ENCODE peak calls at places on chromosomes 3 and 15, in six cellular contexts. G is CD8-positive, alpha-beta memory T cell; J is CD8-positive, alpha-beta T cell; C is OCI-LY7; V is brain microvascular endothelial cell; R is tibial nerve. O is an unnamed sample.

GRCh38 chr3:124768812-124769211 is 38.6 kb downstream of the UMPS start:
- DNase-seq in G (no peak), J (no peak), C (no peak), V (no peak), R (no peak), O (no peak)

GRCh38 chr3:108202080-108202479 is 20.1 kb downstream of the IFT57 start:
- DNase-seq in G (no peak), J (no peak), C (no peak), V (peak), R (no peak), O (no peak)

GRCh38 chr15:99324082-99324620 is 72.9 kb downstream of the LRRC28 start:
- DNase-seq in G (no peak), J (no peak), C (no peak), V (peak), R (no peak), O (no peak)

GRCh38 chr3:106339551-106339950 is 470.7 kb upstream of the CBLB start:
- DNase-seq in G (no peak), J (no peak), C (no peak), V (no peak), R (no peak), O (no peak)

GRCh38 chr15:63986751-63987341 is 59.4 kb downstream of the DAPK2 start:
- DNase-seq in G (no peak), J (no peak), C (peak), V (no peak), R (no peak), O (no peak)

GRCh38 chr3:169603661-169604060 is 59.9 kb downstream of the MECOM start:
- DNase-seq in G (no peak), J (no peak), C (no peak), V (no peak), R (no peak), O (no peak)

GRCh38 chr15:88900309-88900981 is 5.1 kb upstream of the HAPLN3 start:
- DNase-seq in G (no peak), J (no peak), C (no peak), V (peak), R (no peak), O (no peak)

GRCh38 chr3:32421991-32422859 is 30.6 kb downstream of the CMTM7 start:
- DNase-seq in G (no peak), J (no peak), C (no peak), V (peak), R (peak), O (no peak)

GRCh38 chr3:55621026-55621422 is 133.9 kb upstream of the WNT5A start:
- DNase-seq in G (no peak), J (no peak), C (no peak), V (no peak), R (no peak), O (no peak)

GRCh38 chr15:64211696-64212095 is 48.9 kb upstream of the PPIB start:
- DNase-seq in G (no peak), J (no peak), C (no peak), V (no peak), R (no peak), O (no peak)

GRCh38 chr3:50675179-50676030 is 678 bp downstream of the DOCK3 start:
- DNase-seq in G (peak), J (peak), C (peak), V (no peak), R (no peak), O (peak)

GRCh38 chr15:49918106-49918505 is 200.9 kb downstream of the ATP8B4 start:
- DNase-seq in G (no peak), J (no peak), C (no peak), V (peak), R (no peak), O (no peak)

GRCh38 chr15:68407141-68407885 is 24.6 kb downstream of the ITGA11 start:
- DNase-seq in G (no peak), J (no peak), C (no peak), V (no peak), R (peak), O (no peak)

GRCh38 chr15:33071451-33071850 is 123.1 kb downstream of the FMN1 start:
- DNase-seq in G (no peak), J (no peak), C (no peak), V (no peak), R (no peak), O (no peak)

GRCh38 chr15:78565951-78566774 is 843 bp downstream of the CHRNA5 start:
- DNase-seq in G (peak), J (no peak), C (no peak), V (no peak), R (no peak), O (no peak)

GRCh38 chr3:29465836-29466235 is 185.0 kb downstream of the RBMS3 start:
- DNase-seq in G (no peak), J (no peak), C (no peak), V (peak), R (no peak), O (no peak)

GRCh38 chr3:69142090-69142489 is 19.7 kb upstream of the LMOD3 start:
- DNase-seq in G (no peak), J (no peak), C (no peak), V (peak), R (no peak), O (no peak)

GRCh38 chr15:77419050-77419835 is 661 bp downstream of the PEAK1 start:
- DNase-seq in G (peak), J (no peak), C (no peak), V (peak), R (no peak), O (peak)

GRCh38 chr15:71136159-71137137 is 21.2 kb downstream of the THSD4 start:
- DNase-seq in G (no peak), J (no peak), C (no peak), V (peak), R (no peak), O (no peak)

GRCh38 chr3:119352863-119353527 is 58.8 kb downstream of the ARHGAP31 start:
- DNase-seq in G (peak), J (no peak), C (peak), V (peak), R (no peak), O (no peak)

GRCh38 chr15:62618432-62618831 is 424.1 kb upstream of the TPM1 start:
- DNase-seq in G (no peak), J (no peak), C (no peak), V (peak), R (no peak), O (no peak)

GRCh38 chr3:124772081-124772831 is 42.0 kb downstream of the UMPS start:
- DNase-seq in G (no peak), J (no peak), C (no peak), V (peak), R (no peak), O (no peak)

GRCh38 chr15:101642361-101642760 is 9.8 kb downstream of the TM2D3 start:
- DNase-seq in G (no peak), J (no peak), C (no peak), V (no peak), R (no peak), O (no peak)
- H3K27ac ChIP-seq in G (peak), J (no peak), C (peak), V (no peak), R (peak), O (peak)

GRCh38 chr3:194253270-194253669 is 97.9 kb downstream of the CPN2 start:
- DNase-seq in G (no peak), J (no peak), C (no peak), V (no peak), R (no peak), O (no peak)

GRCh38 chr3:194257030-194257657 is 94.0 kb downstream of the CPN2 start:
- DNase-seq in G (no peak), J (no peak), C (no peak), V (no peak), R (no peak), O (no peak)

GRCh38 chr3:194254032-194254431 is 97.1 kb downstream of the CPN2 start:
- DNase-seq in G (no peak), J (no peak), C (no peak), V (no peak), R (no peak), O (no peak)

GRCh38 chr3:194256040-194256945 is 94.8 kb downstream of the CPN2 start:
- DNase-seq in G (no peak), J (no peak), C (no peak), V (no peak), R (no peak), O (no peak)

DNA sequence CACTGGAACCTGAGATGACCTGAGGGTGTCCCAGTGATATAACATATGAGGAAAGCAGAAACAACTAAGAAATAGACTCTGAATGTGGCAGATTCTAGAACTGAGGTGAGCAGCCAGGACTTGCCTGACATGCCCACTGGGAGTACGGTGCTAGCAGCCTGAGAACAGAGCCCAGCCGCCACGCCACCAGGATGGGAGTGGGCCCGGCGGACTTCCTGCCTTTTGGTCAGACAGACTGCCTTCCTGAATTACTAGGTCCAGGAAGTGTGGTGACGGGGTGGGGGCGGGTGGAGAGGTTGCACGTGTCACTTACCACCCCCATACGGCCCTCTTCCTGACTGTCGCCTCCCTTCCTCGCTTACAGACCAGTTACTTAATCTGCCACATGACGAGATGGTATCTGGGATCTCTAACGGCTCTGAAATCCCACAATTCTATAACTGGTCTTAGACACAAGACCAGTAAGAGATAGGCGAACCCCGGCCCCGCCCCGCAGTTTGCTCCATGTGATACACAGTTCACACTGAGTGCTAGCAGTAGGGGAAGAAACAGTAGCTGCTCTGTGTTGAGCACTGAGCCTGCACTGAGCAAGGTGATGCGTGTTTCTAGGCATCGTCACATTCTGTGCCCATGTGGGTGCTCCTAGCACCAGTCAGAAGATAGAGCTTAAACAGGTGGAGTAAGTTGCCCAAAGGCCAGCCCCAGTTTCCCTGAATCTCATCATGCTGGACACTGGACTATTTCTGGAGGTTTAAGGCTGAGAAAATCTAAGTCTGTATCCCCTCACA is 95.7 kb downstream of the CPN2 start:
- DNase-seq in G (peak), J (peak), C (peak), V (no peak), R (no peak), O (peak)
- H3K27ac ChIP-seq in G (peak), J (peak), C (no peak), V (no peak), R (peak), O (peak)

GRCh38 chr3:182981038-182981380 is 671 bp upstream of the DCUN1D1 start:
- DNase-seq in G (no peak), J (no peak), C (no peak), V (no peak), R (no peak), O (no peak)

GRCh38 chr3:182979103-182979697 is 1.1 kb downstream of the DCUN1D1 start:
- DNase-seq in G (no peak), J (no peak), C (peak), V (no peak), R (no peak), O (no peak)

GRCh38 chr3:182979719-182980191 is 583 bp downstream of the DCUN1D1 start:
- DNase-seq in G (peak), J (no peak), C (peak), V (no peak), R (no peak), O (no peak)

GRCh38 chr3:182978387-182978786 is 2.0 kb downstream of the DCUN1D1 start:
- DNase-seq in G (no peak), J (no peak), C (no peak), V (no peak), R (no peak), O (no peak)

GRCh38 chr3:182980204-182981037 is at the start of gene DCUN1D1:
- DNase-seq in G (peak), J (peak), C (peak), V (peak), R (peak), O (peak)
- H3K27ac ChIP-seq in G (peak), J (peak), C (peak), V (no peak), R (peak), O (peak)

GRCh38 chr15:41795996-41796395 is 21.7 kb downstream of the MAPKBP1 start:
- DNase-seq in G (no peak), J (no peak), C (no peak), V (no peak), R (no peak), O (no peak)

GRCh38 chr15:41791970-41792637 is 17.8 kb downstream of the MAPKBP1 start:
- DNase-seq in G (no peak), J (no peak), C (no peak), V (no peak), R (no peak), O (no peak)

GRCh38 chr15:41796457-41796856 is 22.2 kb downstream of the MAPKBP1 start:
- DNase-seq in G (no peak), J (no peak), C (no peak), V (no peak), R (no peak), O (no peak)

GRCh38 chr15:41791547-41791937 is 17.3 kb downstream of the MAPKBP1 start:
- DNase-seq in G (no peak), J (no peak), C (no peak), V (no peak), R (no peak), O (no peak)

DNA sequence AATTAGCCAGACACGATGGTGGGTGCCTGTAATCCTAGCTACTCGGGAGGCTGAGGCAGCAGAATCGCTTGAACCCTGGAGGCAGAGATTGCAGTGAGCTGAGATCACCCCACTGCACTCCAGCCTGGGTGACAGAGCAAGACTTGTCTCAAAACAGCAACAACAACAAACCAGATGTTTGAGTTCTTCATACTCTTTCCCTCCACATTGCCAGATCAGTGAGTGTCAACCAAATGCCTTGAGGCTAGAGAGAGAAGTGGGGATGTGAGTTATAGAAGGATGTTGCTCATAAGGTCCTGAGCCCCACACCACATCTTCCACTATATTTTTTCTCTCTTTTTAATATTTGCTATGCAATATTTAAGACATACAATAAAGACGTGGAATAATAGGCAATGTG is 19.8 kb downstream of the MAPKBP1 start:
- DNase-seq in G (no peak), J (no peak), C (no peak), V (no peak), R (no peak), O (no peak)
- H3K27ac ChIP-seq in G (no peak), J (no peak), C (no peak), V (no peak), R (peak), O (no peak)

DNA sequence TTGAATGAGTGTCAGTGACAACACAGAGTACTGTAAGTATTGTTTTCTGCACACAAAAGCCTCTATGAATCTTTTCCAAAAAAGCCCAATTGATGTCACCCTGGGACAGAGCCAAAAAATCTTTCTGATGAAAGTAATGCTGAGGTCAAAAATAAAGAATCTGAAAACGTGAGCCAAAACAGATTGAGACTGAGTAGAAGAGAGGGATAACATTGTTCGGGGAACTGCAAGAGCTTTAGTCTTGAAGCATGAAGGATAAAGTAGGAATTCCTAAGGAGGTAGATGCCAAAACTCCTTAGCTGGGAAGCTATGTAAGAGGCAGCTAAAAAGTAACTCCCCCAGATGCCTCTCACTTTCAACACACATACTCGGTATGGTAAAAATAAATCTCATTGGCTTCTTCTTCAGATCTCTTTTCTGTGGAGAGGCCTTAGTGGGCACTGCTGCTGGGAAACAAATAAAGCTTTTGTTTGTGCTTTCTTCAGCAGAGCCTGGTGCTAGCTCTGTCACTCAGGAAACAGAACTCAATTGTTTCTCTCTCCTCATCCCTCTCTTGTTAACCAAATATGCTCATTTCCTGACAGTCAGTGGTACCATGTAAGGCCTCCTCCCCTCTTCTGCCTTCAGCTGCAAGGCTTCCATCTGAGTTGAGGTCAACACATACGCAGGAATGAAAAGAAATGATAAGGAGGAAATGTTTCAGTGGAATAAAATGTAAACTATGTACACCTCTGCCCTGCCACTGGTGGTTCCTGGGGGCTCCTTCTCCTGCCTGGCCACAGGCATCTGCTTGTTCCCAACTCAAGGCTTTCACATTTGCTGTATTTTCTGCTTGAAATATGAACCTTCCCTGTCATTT is 58.1 kb downstream of the CD200 start:
- DNase-seq in G (peak), J (no peak), C (no peak), V (peak), R (no peak), O (peak)
- H3K27ac ChIP-seq in G (no peak), J (no peak), C (no peak), V (peak), R (peak), O (no peak)

DNA sequence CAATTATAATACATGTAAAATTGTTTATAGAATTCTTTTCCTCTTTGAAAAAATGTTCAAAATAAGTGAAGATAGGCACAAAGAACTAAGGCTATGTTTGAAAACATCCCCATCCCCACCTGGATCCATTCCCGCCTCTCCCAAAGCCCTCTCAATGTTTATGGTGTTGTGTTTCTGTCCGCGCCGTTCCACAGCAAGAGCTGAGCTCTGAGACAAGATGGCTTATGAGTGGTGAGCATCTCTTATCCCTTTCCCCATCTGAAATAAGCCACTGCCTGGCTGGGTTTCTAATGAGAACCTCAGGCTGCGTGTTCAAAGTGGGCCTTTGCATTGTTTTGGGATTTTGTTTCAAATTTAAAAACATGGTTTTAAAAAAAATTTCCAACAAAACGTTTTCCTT is 22.4 kb upstream of the SNRPA1 start:
- DNase-seq in G (no peak), J (no peak), C (no peak), V (no peak), R (no peak), O (no peak)
- H3K27ac ChIP-seq in G (no peak), J (no peak), C (no peak), V (no peak), R (no peak), O (no peak)

GRCh38 chr3:179743913-179744312 is 91.1 kb downstream of the USP13 start:
- DNase-seq in G (no peak), J (no peak), C (no peak), V (no peak), R (no peak), O (no peak)

GRCh38 chr3:179739816-179740594 is 87.2 kb downstream of the USP13 start:
- DNase-seq in G (no peak), J (no peak), C (no peak), V (no peak), R (no peak), O (no peak)

GRCh38 chr3:179745109-179745508 is 92.3 kb downstream of the USP13 start:
- DNase-seq in G (no peak), J (no peak), C (no peak), V (no peak), R (no peak), O (no peak)

GRCh38 chr3:179738998-179739397 is 86.2 kb downstream of the USP13 start:
- DNase-seq in G (no peak), J (no peak), C (no peak), V (no peak), R (no peak), O (no peak)

DNA sequence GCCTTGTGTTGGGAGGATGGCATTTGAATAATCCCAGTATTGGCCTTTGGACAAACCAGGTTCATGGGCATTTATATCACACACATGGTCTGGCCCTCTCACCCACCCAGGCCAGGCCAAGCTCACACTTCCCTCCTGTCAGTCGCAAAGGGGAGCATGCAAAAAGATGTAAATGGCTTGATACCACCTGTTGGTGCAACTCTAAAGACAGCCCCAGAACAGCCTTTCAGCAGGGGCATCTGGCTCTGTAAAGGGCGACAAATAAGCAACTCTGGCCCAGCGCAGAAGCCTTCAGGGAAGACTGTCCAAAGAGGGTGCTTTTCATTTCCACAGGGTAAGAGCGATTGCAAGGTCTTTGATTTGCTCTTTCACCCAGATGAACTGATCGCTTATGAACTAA is 91.8 kb downstream of the USP13 start:
- DNase-seq in G (no peak), J (no peak), C (no peak), V (no peak), R (no peak), O (no peak)
- H3K27ac ChIP-seq in G (no peak), J (no peak), C (no peak), V (no peak), R (no peak), O (no peak)